ENCODE peak calls at places on chromosomes 1 and 21, in seven cellular contexts. V is A549, M is adrenal gland, K is NB4, J is body of pancreas, F is esophagus squamous epithelium, X is heart left ventricle. R is an unnamed sample.

GRCh38 chr1:83112248-83112885 is 886.6 kb downstream of the TTLL7 start:
- DNase-seq in V (no peak), M (no peak), K (no peak), J (no peak), F (no peak), X (no peak), R (no peak)

GRCh38 chr1:3540876-3541275 is 70.4 kb downstream of the MEGF6 start:
- DNase-seq in V (no peak), M (no peak), K (no peak), J (no peak), F (no peak), X (no peak), R (no peak)

GRCh38 chr1:57195436-57195941 is 228.4 kb downstream of the DAB1 start:
- DNase-seq in V (no peak), M (no peak), K (no peak), J (no peak), F (no peak), X (no peak), R (no peak)

GRCh38 chr1:225747566-225747965 is 30.1 kb upstream of the SRP9 start:
- DNase-seq in V (no peak), M (no peak), K (no peak), J (no peak), F (no peak), X (no peak), R (no peak)

GRCh38 chr1:147853391-147853790 is 49.2 kb upstream of the GJA8 start:
- DNase-seq in V (no peak), M (no peak), K (no peak), J (no peak), F (no peak), X (no peak), R (no peak)

GRCh38 chr1:53938136-53938830 is 7.2 kb downstream of the IFT25 start:
- DNase-seq in V (no peak), M (no peak), K (no peak), J (no peak), F (no peak), X (no peak), R (no peak)

GRCh38 chr1:94329276-94329675 is 88.9 kb upstream of the ABCD3 start:
- DNase-seq in V (no peak), M (no peak), K (no peak), J (no peak), F (no peak), X (no peak), R (no peak)

GRCh38 chr1:160779662-160780397 is 16.1 kb upstream of the LY9 start:
- DNase-seq in V (peak), M (no peak), K (peak), J (peak), F (no peak), X (no peak), R (no peak)

GRCh38 chr21:17560377-17560776 is 47.5 kb downstream of the CXADR start:
- DNase-seq in V (no peak), M (no peak), K (no peak), J (no peak), F (no peak), X (no peak), R (no peak)

GRCh38 chr1:1000357-1001056 is 610 bp upstream of the HES4 start:
- DNase-seq in V (no peak), M (peak), K (peak), J (peak), F (no peak), X (peak), R (peak)

GRCh38 chr1:48920741-48921330 is 144.1 kb upstream of the BEND5 start:
- DNase-seq in V (no peak), M (no peak), K (no peak), J (no peak), F (no peak), X (no peak), R (no peak)

GRCh38 chr1:193919827-193920226 is 733.4 kb upstream of the B3GALT2 start:
- DNase-seq in V (no peak), M (no peak), K (no peak), J (no peak), F (no peak), X (no peak), R (no peak)

GRCh38 chr1:158014702-158015320 is 21.4 kb downstream of the KIRREL1 start:
- DNase-seq in V (no peak), M (no peak), K (no peak), J (no peak), F (no peak), X (no peak), R (no peak)

GRCh38 chr1:55582078-55582477 is 366.9 kb upstream of the USP24 start:
- DNase-seq in V (no peak), M (no peak), K (no peak), J (no peak), F (no peak), X (no peak), R (peak)

GRCh38 chr21:36321325-36322082 is 1.5 kb downstream of the MORC3 start:
- DNase-seq in V (no peak), M (peak), K (peak), J (no peak), F (no peak), X (no peak), R (peak)

GRCh38 chr21:36783612-36784383 is 84.9 kb downstream of the SIM2 start:
- DNase-seq in V (peak), M (peak), K (no peak), J (no peak), F (no peak), X (no peak), R (no peak)

GRCh38 chr1:34864759-34865158 is 5.2 kb upstream of the SMIM12 start:
- DNase-seq in V (no peak), M (no peak), K (peak), J (no peak), F (no peak), X (no peak), R (no peak)

GRCh38 chr1:12135612-12136011 is 31.2 kb upstream of the TNFRSF1B start:
- DNase-seq in V (no peak), M (no peak), K (no peak), J (no peak), F (no peak), X (peak), R (peak)
- TF ChIP-seq POLR2A in V (no peak), M (no peak), K (no peak), J (no peak), F (no peak), X (no peak), R (no peak)

DNA sequence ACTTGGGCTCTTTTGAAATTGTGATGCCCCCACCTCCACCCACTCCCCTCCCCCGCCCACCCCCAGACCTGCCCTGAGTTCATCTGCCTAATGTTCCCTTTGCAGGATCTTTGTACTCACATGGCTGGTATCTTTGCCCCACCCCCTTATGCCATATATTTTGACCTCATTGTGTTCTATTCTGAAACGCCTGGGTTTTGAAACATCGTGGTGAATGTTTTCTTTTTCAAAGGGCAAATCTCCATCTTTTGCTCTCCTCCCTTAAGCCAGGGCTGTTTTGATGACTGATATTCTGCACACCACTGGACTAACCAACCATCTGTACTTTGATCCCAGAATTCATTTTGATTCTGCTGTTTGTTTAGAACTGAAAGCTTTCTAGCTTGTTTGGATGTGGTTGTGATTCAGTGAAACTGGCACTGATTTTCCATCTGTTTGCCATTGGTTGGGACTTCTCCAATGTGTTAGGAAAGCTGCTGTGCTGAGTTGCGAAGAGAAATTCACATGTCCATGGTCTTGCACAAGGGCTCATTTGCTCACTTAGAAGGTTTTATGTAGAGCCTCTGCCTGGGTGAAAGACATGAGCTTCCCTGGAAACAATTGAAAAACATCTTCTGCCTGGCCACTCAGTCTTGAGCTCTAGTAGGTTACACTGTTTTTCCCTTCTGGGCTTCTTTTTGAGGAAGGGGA is 16.5 kb downstream of the SMAP2 start:
- DNase-seq in V (no peak), M (peak), K (no peak), J (no peak), F (no peak), X (no peak), R (no peak)
- TF ChIP-seq POLR2A in V (no peak), M (no peak), K (no peak), J (no peak), F (peak), X (no peak), R (no peak)

GRCh38 chr1:241640149-241640866 is at the start of the genes CHML and OPN3:
- DNase-seq in V (peak), M (peak), K (peak), J (peak), F (peak), X (peak), R (peak)
- TF ChIP-seq POLR2A in V (peak), M (peak), K (peak), J (no peak), F (peak), X (peak), R (peak)

GRCh38 chr1:224670506-224670905 is 54.4 kb downstream of the CNIH3 start:
- DNase-seq in V (no peak), M (no peak), K (no peak), J (no peak), F (no peak), X (no peak), R (no peak)
- TF ChIP-seq POLR2A in V (no peak), M (no peak), K (no peak), J (no peak), F (no peak), X (no peak), R (no peak)

DNA sequence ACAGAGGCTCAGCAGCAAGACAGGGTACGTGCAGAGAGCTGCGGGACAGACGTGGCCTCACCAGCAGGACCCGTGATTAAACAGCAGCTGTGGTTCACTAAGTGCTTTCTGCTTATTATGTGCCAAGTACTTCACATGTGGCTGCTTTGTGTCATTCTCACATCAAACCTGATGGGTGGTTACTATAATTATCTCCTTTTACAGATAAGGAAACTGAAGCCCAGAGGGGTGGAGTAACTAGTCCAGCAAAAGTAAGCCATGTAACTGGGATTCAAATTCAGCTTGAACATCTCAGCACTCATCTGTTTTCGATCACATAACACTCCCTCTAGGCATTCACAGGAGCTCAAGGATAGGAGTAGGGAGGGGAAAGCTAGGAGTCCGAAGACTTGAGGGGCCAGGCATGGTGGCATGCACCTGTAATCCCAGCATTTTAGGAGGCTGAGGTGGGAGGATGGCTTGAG is 50.8 kb upstream of the CLIC4 start:
- DNase-seq in V (no peak), M (no peak), K (no peak), J (no peak), F (no peak), X (peak), R (no peak)
- TF ChIP-seq POLR2A in V (no peak), M (no peak), K (no peak), J (no peak), F (no peak), X (no peak), R (no peak)

R was measured in testis.